ENCODE peak calls at places on chromosomes 6 and 20, in five cellular contexts. One of them, this sample, is unnamed.

GRCh38 chr6:168895102-168895812 is 358.4 kb downstream of the THBS2 start:
- DNase-seq in A549: peak
- DNase-seq in IMR-90: peak
- DNase-seq in K562: peak
- DNase-seq in GM12878: peak
- DNase-seq in this sample: peak

GRCh38 chr6:2129076-2129695 is 116.2 kb downstream of the GMDS start:
- DNase-seq in A549: no peak
- DNase-seq in IMR-90: no peak
- DNase-seq in K562: no peak
- DNase-seq in GM12878: peak
- DNase-seq in this sample: no peak

GRCh38 chr6:169807219-169807618 is 55.8 kb downstream of the ERMARD start:
- DNase-seq in A549: no peak
- DNase-seq in IMR-90: no peak
- DNase-seq in K562: no peak
- DNase-seq in GM12878: no peak
- DNase-seq in this sample: no peak

GRCh38 chr6:24987439-24987838 is 51.7 kb upstream of the RIPOR2 start:
- DNase-seq in A549: no peak
- DNase-seq in IMR-90: no peak
- DNase-seq in K562: no peak
- DNase-seq in GM12878: no peak
- DNase-seq in this sample: no peak

GRCh38 chr6:160055378-160055777 is 66.2 kb upstream of the SLC22A1 start:
- DNase-seq in A549: no peak
- DNase-seq in IMR-90: no peak
- DNase-seq in K562: no peak
- DNase-seq in GM12878: no peak
- DNase-seq in this sample: no peak

GRCh38 chr6:86888311-86888710 is 49.0 kb upstream of the HTR1E start:
- DNase-seq in A549: no peak
- DNase-seq in IMR-90: no peak
- DNase-seq in K562: no peak
- DNase-seq in GM12878: no peak
- DNase-seq in this sample: no peak

GRCh38 chr6:6851059-6851658 is 256.6 kb upstream of the RREB1 start:
- DNase-seq in A549: peak
- DNase-seq in IMR-90: peak
- DNase-seq in K562: peak
- DNase-seq in GM12878: no peak
- DNase-seq in this sample: no peak

GRCh38 chr6:168007592-168008338 is 10.3 kb downstream of the KIF25 start:
- DNase-seq in A549: peak
- DNase-seq in IMR-90: peak
- DNase-seq in K562: no peak
- DNase-seq in GM12878: no peak
- DNase-seq in this sample: no peak

GRCh38 chr20:63567132-63567381 is 7.0 kb downstream of the HELZ2 start:
- DNase-seq in A549: no peak
- DNase-seq in IMR-90: no peak
- DNase-seq in K562: no peak
- DNase-seq in GM12878: no peak
- DNase-seq in this sample: no peak

GRCh38 chr6:14038636-14039035 is 78.9 kb upstream of the CD83 start:
- DNase-seq in A549: no peak
- DNase-seq in IMR-90: peak
- DNase-seq in K562: no peak
- DNase-seq in GM12878: no peak
- DNase-seq in this sample: no peak

GRCh38 chr6:7725849-7726415 is at the start of gene BMP6:
- DNase-seq in A549: peak
- DNase-seq in IMR-90: peak
- DNase-seq in K562: peak
- DNase-seq in GM12878: no peak
- DNase-seq in this sample: peak

GRCh38 chr6:10146723-10147451 is 268.0 kb downstream of the TFAP2A start:
- DNase-seq in A549: peak
- DNase-seq in IMR-90: peak
- DNase-seq in K562: peak
- DNase-seq in GM12878: peak
- DNase-seq in this sample: peak

GRCh38 chr6:166972101-166972500 is 15.8 kb upstream of the RNASET2 start:
- DNase-seq in A549: no peak
- DNase-seq in IMR-90: no peak
- DNase-seq in K562: no peak
- DNase-seq in GM12878: no peak
- DNase-seq in this sample: no peak

GRCh38 chr20:62063981-62064787 is 1.5 kb downstream of the TAF4 start:
- DNase-seq in A549: no peak
- DNase-seq in IMR-90: no peak
- DNase-seq in K562: peak
- DNase-seq in GM12878: no peak
- DNase-seq in this sample: peak

GRCh38 chr6:152360016-152360415 is 277.1 kb downstream of the SYNE1 start:
- DNase-seq in A549: no peak
- DNase-seq in IMR-90: no peak
- DNase-seq in K562: no peak
- DNase-seq in GM12878: no peak
- DNase-seq in this sample: no peak

DNA sequence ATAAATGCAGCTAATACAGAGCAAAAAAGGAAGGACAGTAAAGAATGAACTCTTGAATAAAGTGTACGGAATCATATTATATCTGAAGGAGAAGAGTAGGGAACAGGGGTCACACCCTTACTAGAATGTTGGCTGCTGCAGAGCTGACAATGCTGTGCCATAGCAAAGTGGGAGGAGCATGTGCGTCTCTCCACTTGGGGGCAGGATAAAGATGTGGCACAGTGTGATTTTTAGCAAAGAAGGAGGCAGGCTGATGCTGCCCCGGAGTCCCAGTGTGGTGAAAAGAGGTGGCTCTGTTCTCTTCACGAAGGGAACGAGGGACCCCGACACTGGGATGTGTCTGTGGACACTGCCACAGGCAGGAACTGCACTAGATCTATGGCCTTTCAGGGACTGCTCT is 67.5 kb downstream of the INSM1 start:
- DNase-seq in A549: no peak
- DNase-seq in IMR-90: no peak
- DNase-seq in K562: no peak
- DNase-seq in GM12878: no peak
- DNase-seq in this sample: no peak
- TF ChIP-seq RCOR1 in A549: no peak
- TF ChIP-seq RCOR1 in IMR-90: no peak
- TF ChIP-seq RCOR1 in K562: no peak
- TF ChIP-seq RCOR1 in GM12878: no peak
- TF ChIP-seq RCOR1 in this sample: no peak

GRCh38 chr6:30703011-30703410 is 12.2 kb upstream of the NRM start:
- DNase-seq in A549: no peak
- DNase-seq in IMR-90: no peak
- DNase-seq in K562: no peak
- DNase-seq in GM12878: no peak
- DNase-seq in this sample: no peak

GRCh38 chr6:30696432-30696831 is 5.6 kb upstream of the NRM start:
- DNase-seq in A549: no peak
- DNase-seq in IMR-90: no peak
- DNase-seq in K562: no peak
- DNase-seq in GM12878: no peak
- DNase-seq in this sample: no peak

GRCh38 chr6:30703821-30704220 is 13.0 kb upstream of the NRM start:
- DNase-seq in A549: no peak
- DNase-seq in IMR-90: no peak
- DNase-seq in K562: no peak
- DNase-seq in GM12878: no peak
- DNase-seq in this sample: no peak

GRCh38 chr6:30705620-30706019 is 11.5 kb downstream of the MDC1 start:
- DNase-seq in A549: no peak
- DNase-seq in IMR-90: no peak
- DNase-seq in K562: no peak
- DNase-seq in GM12878: no peak
- DNase-seq in this sample: no peak

DNA sequence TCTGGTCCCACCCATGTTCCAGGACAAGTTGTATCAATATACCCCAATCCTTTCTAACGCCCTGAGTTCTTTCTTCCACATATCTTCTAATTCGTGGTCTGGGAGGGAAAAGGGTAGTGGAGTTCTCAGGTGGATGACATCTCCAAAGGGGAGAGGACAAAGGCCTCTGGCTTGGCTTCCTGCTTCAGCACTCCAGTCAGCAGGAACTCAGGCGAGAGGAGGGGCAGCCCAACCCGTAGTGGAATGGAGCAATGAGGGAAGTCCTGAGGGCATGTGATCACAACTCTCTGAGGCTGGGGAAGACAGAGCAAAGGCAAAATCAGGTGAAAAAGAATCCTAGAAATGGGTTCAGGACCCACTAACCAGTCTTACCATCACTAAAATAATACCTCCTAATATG is 9.6 kb upstream of the NRM start:
- DNase-seq in A549: no peak
- DNase-seq in IMR-90: no peak
- DNase-seq in K562: no peak
- DNase-seq in GM12878: no peak
- DNase-seq in this sample: no peak
- TF ChIP-seq RCOR1 in A549: no peak
- TF ChIP-seq RCOR1 in IMR-90: no peak
- TF ChIP-seq RCOR1 in K562: no peak
- TF ChIP-seq RCOR1 in GM12878: no peak
- TF ChIP-seq RCOR1 in this sample: no peak

DNA sequence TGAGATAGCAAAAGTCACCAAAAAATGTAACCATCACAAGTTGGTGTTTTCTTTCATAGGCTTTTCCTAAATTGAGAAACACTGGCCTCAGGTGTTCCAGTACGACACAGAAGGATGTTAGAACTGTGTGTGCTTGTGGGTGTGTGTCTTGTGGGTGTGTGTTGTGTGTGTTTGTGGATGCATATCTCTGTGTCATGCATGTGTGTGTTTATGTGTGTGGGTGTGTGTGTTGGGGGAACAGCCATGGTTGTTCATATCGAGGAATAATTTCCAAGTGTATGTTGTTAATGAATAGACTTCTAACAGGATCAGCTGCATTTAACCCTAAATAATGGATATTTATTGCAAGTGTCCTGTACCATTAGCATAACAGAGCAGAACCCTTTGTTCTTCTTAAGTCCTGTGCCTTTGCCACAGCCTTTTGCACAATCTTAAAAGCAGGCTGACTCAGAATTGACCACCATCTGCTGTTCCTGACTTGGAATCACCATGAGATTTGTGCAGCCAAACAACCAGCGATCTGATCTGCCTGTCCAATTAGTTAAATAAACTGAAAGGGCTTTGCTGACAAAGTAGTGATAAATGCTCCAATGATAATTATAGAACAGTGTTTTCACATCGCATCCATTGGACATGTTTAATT is 7.7 kb downstream of the CD93 start:
- DNase-seq in A549: no peak
- DNase-seq in IMR-90: no peak
- DNase-seq in K562: no peak
- DNase-seq in GM12878: no peak
- DNase-seq in this sample: no peak
- TF ChIP-seq RCOR1 in A549: no peak
- TF ChIP-seq RCOR1 in IMR-90: no peak
- TF ChIP-seq RCOR1 in K562: no peak
- TF ChIP-seq RCOR1 in GM12878: no peak
- TF ChIP-seq RCOR1 in this sample: no peak

DNA sequence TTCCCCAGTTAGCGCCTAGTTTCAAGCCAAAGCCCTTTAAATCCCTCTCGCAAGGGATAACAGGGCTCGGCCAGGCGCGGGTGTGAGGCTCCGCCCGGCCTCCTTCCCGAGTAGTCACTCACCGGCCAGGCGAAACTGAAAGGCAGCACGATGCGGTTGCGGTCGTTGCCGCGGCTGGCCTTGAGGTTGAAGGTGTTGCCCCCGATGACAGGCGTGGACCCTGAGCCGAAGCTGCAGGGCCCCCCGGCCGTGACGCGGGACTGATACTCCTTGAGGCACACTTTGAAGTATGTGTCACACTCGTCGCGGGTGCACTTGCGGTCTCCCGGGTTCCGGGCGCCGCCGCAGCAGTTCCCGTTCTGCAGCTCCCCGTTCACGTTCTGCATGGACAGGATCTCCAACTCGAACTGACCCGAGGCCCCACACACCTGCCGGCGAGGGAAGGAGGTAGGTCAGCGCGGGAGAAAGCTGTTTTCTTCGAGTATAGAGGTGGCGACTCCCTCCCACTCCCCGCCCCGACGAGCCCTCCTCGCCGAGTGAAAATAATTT is 1.1 kb downstream of the JAG1 start:
- DNase-seq in A549: no peak
- DNase-seq in IMR-90: peak
- DNase-seq in K562: peak
- DNase-seq in GM12878: no peak
- DNase-seq in this sample: peak
- TF ChIP-seq RCOR1 in A549: no peak
- TF ChIP-seq RCOR1 in IMR-90: no peak
- TF ChIP-seq RCOR1 in K562: no peak
- TF ChIP-seq RCOR1 in GM12878: no peak
- TF ChIP-seq RCOR1 in this sample: no peak

DNA sequence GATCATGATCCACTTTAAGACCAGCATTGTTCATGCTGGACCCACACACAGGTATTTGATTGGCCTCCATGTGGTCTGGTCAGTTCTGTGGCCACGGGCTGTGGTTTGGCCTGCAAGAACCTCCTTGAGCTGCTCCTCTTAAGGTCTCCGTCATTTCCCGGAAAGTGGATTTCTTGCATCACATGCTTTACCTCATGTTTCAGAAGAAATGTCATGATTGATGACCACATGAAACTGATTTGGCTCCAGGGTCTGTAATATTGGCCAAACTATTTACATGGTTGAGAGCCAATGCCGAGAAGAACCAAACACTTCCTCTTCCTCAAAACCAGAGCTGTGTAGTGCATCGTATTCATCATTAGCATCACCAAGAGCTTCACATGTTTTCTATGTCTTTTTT is 13.2 kb upstream of the RSPH3 start:
- DNase-seq in A549: no peak
- DNase-seq in IMR-90: no peak
- DNase-seq in K562: no peak
- DNase-seq in GM12878: no peak
- DNase-seq in this sample: no peak
- TF ChIP-seq RCOR1 in A549: no peak
- TF ChIP-seq RCOR1 in IMR-90: no peak
- TF ChIP-seq RCOR1 in K562: peak
- TF ChIP-seq RCOR1 in GM12878: no peak
- TF ChIP-seq RCOR1 in this sample: no peak

This sample was measured in SK-N-SH.